ENCODE peak calls at places on chromosomes 2 and 18, in four cellular contexts. One of them, this sample, is unnamed.

GRCh38 chr2:120576509-120577474 is 158.9 kb upstream of the GLI2 start:
- DNase-seq in ACHN: no peak
- DNase-seq in activated CD4-positive, alpha-beta T cell treated with anti-CD3 and anti-CD28 coated beads, Interleukin-2, amount 50 U/mL, for 24 hours: no peak
- DNase-seq in A172: no peak
- DNase-seq in this sample: no peak

GRCh38 chr2:218179782-218180181 is 13.0 kb upstream of the CXCR1 start:
- DNase-seq in A172: no peak
- DNase-seq in ACHN: no peak
- DNase-seq in activated CD4-positive, alpha-beta T cell treated with anti-CD3 and anti-CD28 coated beads, Interleukin-2, amount 50 U/mL, for 24 hours: no peak
- DNase-seq in this sample: no peak

GRCh38 chr18:5294113-5294617 is 1.4 kb downstream of the ZBTB14 start:
- DNase-seq in ACHN: no peak
- DNase-seq in activated CD4-positive, alpha-beta T cell treated with anti-CD3 and anti-CD28 coated beads, Interleukin-2, amount 50 U/mL, for 24 hours: no peak
- DNase-seq in A172: peak
- DNase-seq in this sample: no peak

GRCh38 chr2:11389551-11390528 is 45.4 kb upstream of the ROCK2 start:
- DNase-seq in A172: peak
- DNase-seq in ACHN: peak
- DNase-seq in activated CD4-positive, alpha-beta T cell treated with anti-CD3 and anti-CD28 coated beads, Interleukin-2, amount 50 U/mL, for 24 hours: no peak
- DNase-seq in this sample: peak

GRCh38 chr2:219569635-219570034 is 1.7 kb downstream of the OBSL1 start:
- DNase-seq in activated CD4-positive, alpha-beta T cell treated with anti-CD3 and anti-CD28 coated beads, Interleukin-2, amount 50 U/mL, for 24 hours: no peak
- DNase-seq in ACHN: no peak
- DNase-seq in A172: no peak
- DNase-seq in this sample: no peak

GRCh38 chr2:174597347-174598047 is at the start of gene WIPF1:
- DNase-seq in activated CD4-positive, alpha-beta T cell treated with anti-CD3 and anti-CD28 coated beads, Interleukin-2, amount 50 U/mL, for 24 hours: no peak
- DNase-seq in ACHN: no peak
- DNase-seq in A172: peak
- DNase-seq in this sample: no peak

GRCh38 chr18:37838086-37838485 is 272.5 kb upstream of the CELF4 start:
- DNase-seq in activated CD4-positive, alpha-beta T cell treated with anti-CD3 and anti-CD28 coated beads, Interleukin-2, amount 50 U/mL, for 24 hours: no peak
- DNase-seq in ACHN: no peak
- DNase-seq in A172: no peak
- DNase-seq in this sample: no peak

GRCh38 chr2:61247204-61247812 is 85.3 kb downstream of the C2orf74 start:
- DNase-seq in A172: peak
- DNase-seq in activated CD4-positive, alpha-beta T cell treated with anti-CD3 and anti-CD28 coated beads, Interleukin-2, amount 50 U/mL, for 24 hours: no peak
- DNase-seq in ACHN: no peak
- DNase-seq in this sample: no peak

GRCh38 chr2:210475726-210476125 is 833 bp downstream of the LANCL1 start:
- DNase-seq in A172: peak
- DNase-seq in ACHN: no peak
- DNase-seq in activated CD4-positive, alpha-beta T cell treated with anti-CD3 and anti-CD28 coated beads, Interleukin-2, amount 50 U/mL, for 24 hours: no peak
- DNase-seq in this sample: no peak

GRCh38 chr2:98412751-98413445 is 31.8 kb upstream of the INPP4A start:
- DNase-seq in A172: peak
- DNase-seq in ACHN: peak
- DNase-seq in activated CD4-positive, alpha-beta T cell treated with anti-CD3 and anti-CD28 coated beads, Interleukin-2, amount 50 U/mL, for 24 hours: peak
- DNase-seq in this sample: peak

GRCh38 chr2:104378853-104379374 is 475.0 kb upstream of the POU3F3 start:
- DNase-seq in activated CD4-positive, alpha-beta T cell treated with anti-CD3 and anti-CD28 coated beads, Interleukin-2, amount 50 U/mL, for 24 hours: no peak
- DNase-seq in ACHN: peak
- DNase-seq in A172: no peak
- DNase-seq in this sample: peak

GRCh38 chr2:128369126-128369555 is 50.5 kb upstream of the HS6ST1 start:
- DNase-seq in activated CD4-positive, alpha-beta T cell treated with anti-CD3 and anti-CD28 coated beads, Interleukin-2, amount 50 U/mL, for 24 hours: no peak
- DNase-seq in A172: no peak
- DNase-seq in ACHN: no peak
- DNase-seq in this sample: no peak

GRCh38 chr2:239601201-239601851 is 200.5 kb upstream of the HDAC4 start:
- DNase-seq in ACHN: no peak
- DNase-seq in A172: no peak
- DNase-seq in activated CD4-positive, alpha-beta T cell treated with anti-CD3 and anti-CD28 coated beads, Interleukin-2, amount 50 U/mL, for 24 hours: no peak
- DNase-seq in this sample: no peak

GRCh38 chr2:78427170-78427569 is 598.3 kb upstream of the REG3G start:
- DNase-seq in activated CD4-positive, alpha-beta T cell treated with anti-CD3 and anti-CD28 coated beads, Interleukin-2, amount 50 U/mL, for 24 hours: no peak
- DNase-seq in A172: no peak
- DNase-seq in ACHN: no peak
- DNase-seq in this sample: no peak

GRCh38 chr2:134401789-134402188 is 147.9 kb downstream of the MGAT5 start:
- DNase-seq in A172: no peak
- DNase-seq in activated CD4-positive, alpha-beta T cell treated with anti-CD3 and anti-CD28 coated beads, Interleukin-2, amount 50 U/mL, for 24 hours: no peak
- DNase-seq in ACHN: no peak
- DNase-seq in this sample: no peak

GRCh38 chr2:55901322-55901721 is 22.3 kb downstream of the EFEMP1 start:
- DNase-seq in activated CD4-positive, alpha-beta T cell treated with anti-CD3 and anti-CD28 coated beads, Interleukin-2, amount 50 U/mL, for 24 hours: no peak
- DNase-seq in A172: peak
- DNase-seq in ACHN: peak
- DNase-seq in this sample: peak

GRCh38 chr2:43136862-43137261 is 89.5 kb downstream of the ZFP36L2 start:
- DNase-seq in A172: no peak
- DNase-seq in ACHN: no peak
- DNase-seq in activated CD4-positive, alpha-beta T cell treated with anti-CD3 and anti-CD28 coated beads, Interleukin-2, amount 50 U/mL, for 24 hours: no peak
- DNase-seq in this sample: no peak

GRCh38 chr2:222300725-222301295 is 2.0 kb upstream of the PAX3 start:
- DNase-seq in ACHN: peak
- DNase-seq in A172: no peak
- DNase-seq in activated CD4-positive, alpha-beta T cell treated with anti-CD3 and anti-CD28 coated beads, Interleukin-2, amount 50 U/mL, for 24 hours: no peak
- DNase-seq in this sample: no peak

GRCh38 chr2:137345994-137346393 is 580.6 kb downstream of the THSD7B start:
- DNase-seq in A172: no peak
- DNase-seq in activated CD4-positive, alpha-beta T cell treated with anti-CD3 and anti-CD28 coated beads, Interleukin-2, amount 50 U/mL, for 24 hours: no peak
- DNase-seq in ACHN: no peak
- DNase-seq in this sample: no peak

GRCh38 chr18:79489900-79490592 is 94.3 kb downstream of the NFATC1 start:
- DNase-seq in A172: no peak
- DNase-seq in activated CD4-positive, alpha-beta T cell treated with anti-CD3 and anti-CD28 coated beads, Interleukin-2, amount 50 U/mL, for 24 hours: no peak
- DNase-seq in ACHN: no peak
- DNase-seq in this sample: no peak

GRCh38 chr2:239898292-239898925 is 126.7 kb downstream of the NDUFA10 start:
- DNase-seq in A172: no peak
- DNase-seq in activated CD4-positive, alpha-beta T cell treated with anti-CD3 and anti-CD28 coated beads, Interleukin-2, amount 50 U/mL, for 24 hours: no peak
- DNase-seq in ACHN: no peak
- DNase-seq in this sample: no peak

GRCh38 chr2:56123538-56123937 is 60.3 kb upstream of the CCDC85A start:
- DNase-seq in A172: no peak
- DNase-seq in activated CD4-positive, alpha-beta T cell treated with anti-CD3 and anti-CD28 coated beads, Interleukin-2, amount 50 U/mL, for 24 hours: no peak
- DNase-seq in ACHN: no peak
- DNase-seq in this sample: no peak

GRCh38 chr2:150630587-150631235 is 143.2 kb upstream of the RND3 start:
- DNase-seq in ACHN: no peak
- DNase-seq in A172: no peak
- DNase-seq in activated CD4-positive, alpha-beta T cell treated with anti-CD3 and anti-CD28 coated beads, Interleukin-2, amount 50 U/mL, for 24 hours: no peak
- DNase-seq in this sample: peak

GRCh38 chr2:159155315-159155714 is 131.2 kb downstream of the WDSUB1 start:
- DNase-seq in activated CD4-positive, alpha-beta T cell treated with anti-CD3 and anti-CD28 coated beads, Interleukin-2, amount 50 U/mL, for 24 hours: no peak
- DNase-seq in ACHN: no peak
- DNase-seq in A172: no peak
- DNase-seq in this sample: no peak